ENCODE peak calls at places on chromosomes 11 and 22, in seven cellular contexts. T is IMR-90, Q is neuronal stem cell, S is mesendoderm, X is H9, P is H1, Z is trophoblast cell. R is an unnamed sample. For H3K4me1, the result is how much of the 10 kb centered on the place peaks cover.

GRCh38 chr11:27783701-27784355 is 83.6 kb upstream of the BDNF start:
- DNase-seq in T (no peak), Q (no peak), S (no peak), X (no peak), P (no peak), Z (no peak), R (no peak)

GRCh38 chr11:62909107-62909894 is 11.9 kb downstream of the CHRM1 start:
- DNase-seq in T (peak), Q (peak), S (peak), X (peak), P (peak), Z (peak), R (peak)

GRCh38 chr11:32792948-32793475 is 1.4 kb downstream of the CCDC73 start:
- DNase-seq in T (peak), Q (peak), S (peak), X (peak), P (peak), Z (peak), R (peak)

GRCh38 chr11:65128182-65129145 is 5.9 kb downstream of the SYVN1 start:
- DNase-seq in T (no peak), Q (no peak), S (no peak), X (no peak), P (no peak), Z (no peak), R (no peak)

GRCh38 chr22:23652286-23652685 is 20.2 kb upstream of the DRICH1 start:
- DNase-seq in T (no peak), Q (no peak), S (no peak), X (no peak), P (no peak), Z (no peak), R (no peak)

GRCh38 chr11:77411238-77411637 is 62.7 kb downstream of the PAK1 start:
- DNase-seq in T (peak), Q (no peak), S (peak), X (no peak), P (no peak), Z (no peak), R (peak)

GRCh38 chr11:112525270-112525669 is 264.6 kb upstream of the PLET1 start:
- DNase-seq in T (no peak), Q (no peak), S (no peak), X (no peak), P (no peak), Z (no peak), R (peak)

GRCh38 chr11:80822248-80822647 is 1381.4 kb upstream of the TENM4 start:
- DNase-seq in T (no peak), Q (no peak), S (no peak), X (no peak), P (no peak), Z (no peak), R (no peak)

GRCh38 chr11:12116425-12117032 is 6.1 kb downstream of the MICAL2 start:
- DNase-seq in T (no peak), Q (no peak), S (no peak), X (no peak), P (no peak), Z (no peak), R (no peak)

GRCh38 chr11:86193297-86194095 is 51.1 kb upstream of the EED start:
- DNase-seq in T (peak), Q (peak), S (peak), X (peak), P (peak), Z (peak), R (peak)

GRCh38 chr22:26134654-26135330 is 34.5 kb upstream of the SEZ6L start:
- DNase-seq in T (no peak), Q (no peak), S (peak), X (no peak), P (peak), Z (no peak), R (no peak)

GRCh38 chr11:14029971-14030531 is 67.5 kb downstream of the SPON1 start:
- DNase-seq in T (peak), Q (no peak), S (no peak), X (no peak), P (no peak), Z (no peak), R (no peak)

GRCh38 chr11:73012121-73012863 is 129.8 kb downstream of the FCHSD2 start:
- DNase-seq in T (peak), Q (no peak), S (no peak), X (no peak), P (no peak), Z (no peak), R (peak)

GRCh38 chr22:43288807-43289417 is 54.3 kb downstream of the SCUBE1 start:
- DNase-seq in T (no peak), Q (no peak), S (peak), X (no peak), P (no peak), Z (no peak), R (no peak)

GRCh38 chr11:34242037-34242625 is 115.7 kb downstream of the ABTB2 start:
- DNase-seq in T (peak), Q (no peak), S (no peak), X (no peak), P (no peak), Z (no peak), R (no peak)

GRCh38 chr11:113014731-113015455 is 53.7 kb downstream of the NCAM1 start:
- DNase-seq in T (no peak), Q (no peak), S (no peak), X (no peak), P (no peak), Z (no peak), R (peak)

GRCh38 chr11:28490763-28491382 is 382.7 kb downstream of the METTL15 start:
- DNase-seq in T (no peak), Q (no peak), S (no peak), X (no peak), P (no peak), Z (no peak), R (no peak)

GRCh38 chr11:27218498-27219038 is 144.4 kb downstream of the CCDC34 start:
- DNase-seq in T (peak), Q (no peak), S (peak), X (no peak), P (peak), Z (peak), R (peak)

GRCh38 chr11:35088676-35089075 is 50.3 kb upstream of the CD44 start:
- DNase-seq in T (peak), Q (no peak), S (peak), X (no peak), P (no peak), Z (no peak), R (no peak)

GRCh38 chr22:21816787-21817496 is 50.5 kb downstream of the MAPK1 start:
- DNase-seq in T (peak), Q (no peak), S (peak), X (no peak), P (no peak), Z (peak), R (peak)

GRCh38 chr11:30046211-30046945 is 29.5 kb upstream of the KCNA4 start:
- DNase-seq in T (no peak), Q (no peak), S (peak), X (peak), P (peak), Z (no peak), R (no peak)

GRCh38 chr22:35023692-35024363 is 42.1 kb upstream of the ISX start:
- DNase-seq in T (no peak), Q (peak), S (peak), X (peak), P (peak), Z (peak), R (peak)

GRCh38 chr11:75768112-75768908 is at the start of gene DGAT2:
- DNase-seq in T (peak), Q (peak), S (peak), X (peak), P (peak), Z (peak), R (peak)

GRCh38 chr22:24165673-24166072 is 15.6 kb upstream of the SUSD2 start:
- DNase-seq in T (peak), Q (no peak), S (no peak), X (no peak), P (no peak), Z (no peak), R (no peak)

GRCh38 chr11:121523581-121524232 is 70.9 kb upstream of the SORL1-AS1 start:
- DNase-seq in T (no peak), Q (no peak), S (no peak), X (no peak), P (no peak), Z (no peak), R (no peak)

GRCh38 chr11:120648706-120649250 is 137.2 kb downstream of the GRIK4 start:
- DNase-seq in T (no peak), Q (no peak), S (no peak), X (no peak), P (no peak), Z (no peak), R (no peak)

GRCh38 chr11:92751594-92751993 is 217.9 kb upstream of the MTNR1B start:
- DNase-seq in T (no peak), Q (no peak), S (no peak), X (no peak), P (no peak), Z (no peak), R (no peak)

GRCh38 chr11:33640730-33641371 is 59.8 kb downstream of the C11orf91 start:
- DNase-seq in T (no peak), Q (no peak), S (no peak), X (no peak), P (no peak), Z (no peak), R (no peak)

GRCh38 chr11:127133061-127133460 is 132.5 kb upstream of the KIRREL3 start:
- DNase-seq in T (no peak), Q (no peak), S (peak), X (no peak), P (no peak), Z (no peak), R (no peak)

DNA sequence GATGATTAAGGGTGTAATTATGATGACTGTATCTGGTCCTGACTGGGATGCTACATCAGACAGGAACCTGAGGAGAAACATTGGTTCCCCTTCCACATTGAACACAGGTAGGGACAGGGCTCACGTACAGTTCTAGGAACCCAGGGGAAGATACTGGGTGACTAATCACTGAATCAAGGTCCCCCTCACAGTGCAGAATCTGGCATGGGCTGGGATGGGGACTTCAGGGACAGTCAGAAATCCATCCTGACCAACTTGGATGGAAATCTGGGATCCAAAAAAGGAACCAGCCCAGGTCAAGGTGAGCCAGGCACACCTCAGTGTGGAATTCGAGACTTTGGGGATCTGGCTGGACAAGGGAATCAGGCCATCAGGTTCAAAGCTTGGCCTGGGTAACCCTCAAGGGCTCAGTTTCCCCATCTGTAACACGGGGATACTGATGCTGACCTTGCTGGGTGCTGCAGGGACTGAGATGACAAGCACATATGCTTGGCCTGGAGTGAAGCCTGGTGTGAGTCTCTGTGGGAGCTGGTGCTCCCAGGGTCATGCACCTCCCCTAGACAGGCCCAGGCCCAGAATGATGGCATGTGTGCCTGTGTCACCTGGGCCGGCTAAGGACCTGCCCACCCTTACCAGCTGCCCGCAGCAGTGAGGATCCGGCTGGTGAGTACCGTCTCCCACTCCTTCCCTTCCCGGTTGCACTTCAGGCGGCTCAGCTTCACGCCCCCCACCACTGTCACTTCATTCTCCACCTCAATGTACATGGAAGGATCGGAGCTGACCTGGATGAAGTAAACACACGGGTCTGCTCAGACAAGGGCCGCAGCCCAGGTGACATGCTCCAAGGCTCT is 67.4 kb upstream of the CLTCL1 start:
- DNase-seq in T (no peak), Q (no peak), S (no peak), X (no peak), P (no peak), Z (no peak), R (no peak)
- H4K8ac ChIP-seq in T (no peak), Q (no peak), S (no peak), X (no peak), P (no peak), Z (no peak), R (no peak)

DNA sequence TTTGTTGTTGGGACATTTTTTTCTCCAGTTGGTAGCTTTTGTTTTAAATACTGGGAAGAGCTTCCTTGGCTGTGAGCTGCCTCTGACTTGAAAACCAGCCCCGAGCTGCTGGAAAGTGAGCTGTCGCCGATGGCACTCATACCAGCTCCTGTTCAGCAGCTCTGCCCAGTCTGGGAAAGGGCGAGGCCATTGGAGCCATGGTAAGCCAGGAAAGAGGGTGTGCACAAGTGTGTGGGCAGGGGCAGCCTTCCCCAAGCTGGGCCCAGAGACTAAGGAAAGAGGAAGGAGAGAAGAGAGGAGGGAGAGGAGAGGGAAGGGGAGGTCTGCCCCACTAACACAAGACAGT is 3.2 kb upstream of the FLI1 start:
- DNase-seq in T (no peak), Q (no peak), S (peak), X (peak), P (no peak), Z (no peak), R (no peak)
- H3K4me1 ChIP-seq in T (under half), Q (under half), S (under half), X (under half), P (under half), Z (under half), R (under half)

GRCh38 chr11:123187670-123188507 is 7.2 kb downstream of the CLMP start:
- DNase-seq in T (peak), Q (no peak), S (peak), X (no peak), P (no peak), Z (no peak), R (peak)
- H4K8ac ChIP-seq in T (peak), Q (no peak), S (no peak), X (no peak), P (no peak), Z (peak), R (peak)

DNA sequence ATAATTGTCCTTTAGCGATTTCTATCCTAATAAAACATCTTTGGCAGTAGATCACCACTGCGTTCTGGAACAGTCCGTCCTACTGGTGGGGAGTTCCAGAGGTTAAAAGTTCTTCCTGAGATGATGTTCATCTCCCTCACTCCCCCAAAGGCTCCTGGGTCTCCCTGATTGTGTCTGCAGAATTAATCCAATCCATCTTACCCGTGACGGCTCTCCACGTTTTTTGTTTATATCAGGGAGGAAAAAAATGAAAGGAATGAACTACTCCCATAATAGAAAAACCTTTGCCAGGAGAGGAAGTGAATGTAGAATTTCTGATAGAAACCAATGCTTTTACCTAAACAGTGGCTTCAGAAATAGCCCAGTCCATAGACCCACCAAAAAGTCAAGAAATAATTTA is 81.6 kb downstream of the LARGE1 start:
- DNase-seq in T (no peak), Q (no peak), S (no peak), X (no peak), P (no peak), Z (no peak), R (no peak)
- H3K4me1 ChIP-seq in T (under half), Q (under half), S (under half), X (under half), P (under half), Z (under half), R (under half)

GRCh38 chr11:84566681-84567080 is 1060.5 kb downstream of the DLG2 start:
- DNase-seq in T (no peak), Q (no peak), S (no peak), X (no peak), P (no peak), Z (no peak), R (no peak)

GRCh38 chr11:84564867-84565184 is 1062.3 kb downstream of the DLG2 start:
- DNase-seq in T (no peak), Q (no peak), S (no peak), X (no peak), P (no peak), Z (no peak), R (no peak)

GRCh38 chr11:84563356-84563755 is 1063.8 kb downstream of the DLG2 start:
- DNase-seq in T (no peak), Q (no peak), S (no peak), X (no peak), P (no peak), Z (no peak), R (no peak)

DNA sequence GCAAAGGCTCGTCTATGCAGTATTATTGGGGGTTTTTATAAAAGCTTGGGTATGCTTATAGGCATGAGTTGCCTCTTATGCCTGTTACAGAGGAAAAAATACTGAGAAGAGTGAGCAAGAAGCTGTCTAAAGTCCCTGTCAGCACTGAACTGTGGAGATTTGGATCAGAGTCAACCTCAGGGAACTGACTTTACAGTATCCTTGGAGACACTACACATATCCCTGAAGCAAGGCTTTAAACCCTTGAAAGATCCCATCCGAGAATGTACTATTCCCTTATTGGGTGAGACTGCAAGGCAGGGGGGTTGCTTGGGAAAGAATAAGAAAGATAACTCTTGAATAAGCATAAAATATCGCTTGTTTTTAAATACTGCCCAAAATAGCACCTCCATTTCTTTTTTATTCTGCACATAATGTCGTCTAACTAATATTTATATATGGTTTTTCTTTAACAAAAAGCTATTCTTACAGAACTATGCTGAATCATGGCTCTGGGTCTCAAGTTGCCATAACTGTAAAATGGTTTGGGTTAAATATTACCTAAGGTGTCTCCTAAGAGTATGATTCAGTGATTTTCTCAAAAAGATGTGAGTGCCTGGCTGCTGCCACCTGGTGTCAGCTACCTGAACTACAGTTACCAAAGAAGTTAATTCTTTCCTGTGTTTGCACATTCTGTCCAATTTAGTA is 1062.8 kb downstream of the DLG2 start:
- DNase-seq in T (peak), Q (peak), S (peak), X (no peak), P (no peak), Z (peak), R (peak)
- H4K8ac ChIP-seq in T (no peak), Q (no peak), S (no peak), X (no peak), P (no peak), Z (no peak), R (no peak)

DNA sequence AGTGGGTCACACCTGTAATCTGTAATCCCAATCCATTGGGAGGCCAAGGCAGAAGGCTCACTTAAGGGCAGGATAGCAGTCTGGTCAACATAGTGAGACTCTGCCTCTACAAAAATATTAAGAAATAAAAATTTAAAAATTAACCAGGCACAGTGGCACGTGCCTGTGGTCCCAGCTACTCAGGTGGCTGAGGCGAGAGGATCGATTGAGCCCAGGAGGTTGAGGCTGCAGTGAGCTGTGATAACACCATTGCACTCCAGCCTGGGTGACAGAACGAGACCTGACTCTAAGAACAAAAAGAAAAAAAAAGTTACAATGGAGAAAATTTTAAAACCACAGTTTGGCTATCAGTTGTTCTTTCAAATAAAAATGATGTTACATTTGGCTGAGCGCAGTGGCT is 13.4 kb upstream of the SYNGR1 start:
- DNase-seq in T (no peak), Q (no peak), S (no peak), X (no peak), P (no peak), Z (no peak), R (no peak)
- H3K4me1 ChIP-seq in T (under half), Q (under half), S (under half), X (under half), P (under half), Z (under half), R (under half)

GRCh38 chr22:48664586-48664985 is 1163.1 kb downstream of the BRD1 start:
- DNase-seq in T (no peak), Q (no peak), S (no peak), X (no peak), P (no peak), Z (no peak), R (no peak)
- H4K8ac ChIP-seq in T (no peak), Q (no peak), S (no peak), X (no peak), P (no peak), Z (no peak), R (no peak)

GRCh38 chr11:1650918-1651262 is 21.3 kb downstream of the KRTAP5-5 start:
- DNase-seq in T (no peak), Q (no peak), S (no peak), X (no peak), P (no peak), Z (no peak), R (no peak)

GRCh38 chr11:1652778-1653540 is 23.4 kb downstream of the KRTAP5-5 start:
- DNase-seq in T (peak), Q (peak), S (peak), X (peak), P (peak), Z (peak), R (peak)

GRCh38 chr11:1653541-1654387 is 24.2 kb downstream of the KRTAP5-5 start:
- DNase-seq in T (no peak), Q (no peak), S (no peak), X (no peak), P (no peak), Z (no peak), R (peak)

GRCh38 chr11:1652442-1652777 is 22.8 kb downstream of the KRTAP5-5 start:
- DNase-seq in T (no peak), Q (no peak), S (no peak), X (no peak), P (no peak), Z (no peak), R (no peak)

DNA sequence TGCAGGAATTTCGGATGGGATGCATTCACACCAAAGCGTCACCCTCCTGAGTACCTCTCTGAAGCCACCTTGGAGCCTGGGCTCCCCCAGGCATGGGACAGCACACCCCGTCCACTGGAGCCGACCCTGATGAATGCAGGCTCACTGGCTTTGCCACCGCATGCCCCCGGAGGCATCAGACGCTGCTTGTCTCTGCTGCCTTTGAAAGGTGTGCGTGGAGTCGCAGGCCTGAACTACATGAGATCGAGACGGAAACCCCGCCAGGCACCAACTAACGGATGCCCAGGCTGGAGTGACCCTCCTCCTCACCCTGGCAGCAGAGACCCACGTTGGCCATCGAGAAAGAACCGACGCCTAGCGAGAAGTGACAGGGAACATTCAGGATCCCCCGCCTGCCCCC is 22.5 kb downstream of the KRTAP5-5 start:
- DNase-seq in T (no peak), Q (no peak), S (no peak), X (no peak), P (no peak), Z (no peak), R (no peak)
- H3K4me1 ChIP-seq in T (under half), Q (under half), S (under half), X (under half), P (under half), Z (under half), R (under half)